ENCODE peak calls at places on chromosomes 11 and 22, in six cellular contexts. I is endothelial cell; G is left ventricle myocardium inferior; S is GM23248; X is stimulated activated CD4-positive, alpha-beta T cell treated with anti-CD3 and anti-CD28 coated beads, Interleukin-12 subunit alpha, Interleukin-12 subunit beta, amount 100 ng/mL, for 4 hours; B is stimulated activated CD8-positive, alpha-beta memory T cell treated with anti-CD3 and anti-CD28 coated beads, Interleukin-15, amount 100 ng/mL, for 4 hours. Q is an unnamed sample.

GRCh38 chr11:2657697-2658284 is 42.0 kb downstream of the KCNQ1OT1 start:
- DNase-seq in I (no peak), G (no peak), S (no peak), X (no peak), B (no peak), Q (no peak)

GRCh38 chr22:43706558-43707328 is 105.4 kb downstream of the EFCAB6 start:
- DNase-seq in I (no peak), G (no peak), S (no peak), X (no peak), B (no peak), Q (no peak)

GRCh38 chr22:41907436-41908401 is 7.2 kb downstream of the SHISA8 start:
- DNase-seq in I (peak; percentile 12), G (no peak), S (peak; percentile 33), X (no peak), B (no peak), Q (no peak)

GRCh38 chr22:36954251-36955014 is 41.0 kb downstream of the CSF2RB start:
- DNase-seq in I (no peak), G (no peak), S (no peak), X (no peak), B (no peak), Q (no peak)

GRCh38 chr11:62689421-62690183 is at the start of gene LRRN4CL:
- DNase-seq in I (no peak), G (peak; percentile 79), S (peak; percentile 94), X (no peak), B (no peak), Q (no peak)

GRCh38 chr22:21449531-21450319 is 17.5 kb upstream of the TMEM191C start:
- DNase-seq in I (peak; percentile 1), G (no peak), S (no peak), X (no peak), B (no peak), Q (peak; percentile 29)

GRCh38 chr11:123060265-123061000 is 1.5 kb downstream of the HSPA8 start:
- DNase-seq in I (no peak), G (no peak), S (no peak), X (no peak), B (no peak), Q (no peak)

GRCh38 chr11:86639172-86639571 is 33.2 kb downstream of the ME3 start:
- DNase-seq in I (no peak), G (no peak), S (no peak), X (no peak), B (no peak), Q (no peak)

GRCh38 chr11:67493548-67494370 is 10.9 kb downstream of the AIP start:
- DNase-seq in I (no peak), G (no peak), S (no peak), X (no peak), B (no peak), Q (no peak)

GRCh38 chr11:31779268-31779879 is 31.7 kb downstream of the PAX6 start:
- DNase-seq in I (no peak), G (no peak), S (peak; percentile 81), X (no peak), B (no peak), Q (no peak)

GRCh38 chr11:86999859-87000753 is 37.6 kb upstream of the TMEM135 start:
- DNase-seq in I (no peak), G (no peak), S (peak; percentile 24), X (no peak), B (no peak), Q (no peak)

GRCh38 chr11:10488581-10489443 is 33.7 kb downstream of the AMPD3 start:
- DNase-seq in I (no peak), G (no peak), S (no peak), X (no peak), B (no peak), Q (no peak)

GRCh38 chr11:24935059-24935458 is 438.2 kb downstream of the LUZP2 start:
- DNase-seq in I (no peak), G (no peak), S (no peak), X (no peak), B (no peak), Q (no peak)

GRCh38 chr11:70511345-70511744 is 113.0 kb downstream of the CTTN start:
- DNase-seq in I (no peak), G (no peak), S (no peak), X (no peak), B (no peak), Q (no peak)

GRCh38 chr11:13335319-13335718 is 57.7 kb downstream of the BMAL1 start:
- DNase-seq in I (peak; percentile 73), G (peak; percentile 42), S (peak; percentile 81), X (peak; percentile 59), B (peak; percentile 48), Q (peak; percentile 71)

GRCh38 chr11:5577101-5577500 is 3.6 kb upstream of the OR52B6 start:
- DNase-seq in I (no peak), G (no peak), S (no peak), X (no peak), B (no peak), Q (no peak)

GRCh38 chr11:77301510-77301909 is at the start of gene GDPD4:
- DNase-seq in I (no peak), G (no peak), S (no peak), X (no peak), B (no peak), Q (no peak)

GRCh38 chr11:128741928-128742327 is 48.1 kb downstream of the FLI1 start:
- DNase-seq in I (no peak), G (no peak), S (no peak), X (no peak), B (no peak), Q (no peak)

GRCh38 chr11:118264568-118265470 is 722 bp upstream of the MPZL2 start:
- DNase-seq in I (no peak), G (no peak), S (no peak), X (no peak), B (no peak), Q (no peak)

GRCh38 chr11:93253111-93253510 is 55.3 kb upstream of the SLC36A4 start:
- DNase-seq in I (no peak), G (no peak), S (no peak), X (no peak), B (no peak), Q (no peak)

GRCh38 chr22:39117585-39118191 is 20.6 kb downstream of the APOBEC3H start:
- DNase-seq in I (peak; percentile 71), G (no peak), S (peak; percentile 53), X (peak; percentile 58), B (peak; percentile 71), Q (no peak)